ENCODE peak calls at places on chromosomes 16 and 17, in four cellular contexts. O is neuronal stem cell, S is mesendoderm, B is trophoblast cell. X is an unnamed sample.

GRCh38 chr17:48915459-48916282 is 7.5 kb downstream of the UBE2Z start:
- DNase-seq in S (no peak), O (no peak), B (peak; percentile 50), X (no peak)

GRCh38 chr17:1438593-1439083 is 17.4 kb downstream of the CRK start:
- DNase-seq in S (peak; percentile 71), B (peak; percentile 33), O (no peak), X (no peak)

GRCh38 chr17:17738901-17739300 is 57.6 kb downstream of the RAI1 start:
- DNase-seq in S (no peak), B (no peak), O (no peak), X (no peak)

GRCh38 chr17:57027852-57028251 is 49.9 kb downstream of the SCPEP1 start:
- DNase-seq in B (no peak), S (peak; percentile 29), O (no peak), X (no peak)

GRCh38 chr16:6611535-6611934 is 721.1 kb upstream of the RBFOX1 start:
- DNase-seq in S (peak; percentile 60), O (no peak), B (no peak), X (peak; percentile 52)

GRCh38 chr17:47987240-47987835 is 16.4 kb downstream of the CDK5RAP3 start:
- DNase-seq in B (no peak), O (peak; percentile 54), S (peak; percentile 38), X (peak; percentile 65)

GRCh38 chr16:77843412-77843811 is 55.0 kb downstream of the VAT1L start:
- DNase-seq in O (peak; percentile 48), B (no peak), S (no peak), X (no peak)

GRCh38 chr17:77769215-77769614 is 189.3 kb upstream of the TNRC6C start:
- DNase-seq in O (no peak), B (no peak), S (no peak), X (no peak)

GRCh38 chr17:40836020-40836419 is 13.6 kb upstream of the KRT10 start:
- DNase-seq in O (no peak), B (no peak), S (no peak), X (no peak)

GRCh38 chr16:29745853-29746345 is at the start of gene C16orf54:
- DNase-seq in B (no peak), O (no peak), S (no peak), X (no peak)

GRCh38 chr16:77077523-77077922 is 113.5 kb upstream of the MON1B start:
- DNase-seq in S (no peak), O (no peak), B (no peak), X (no peak)

GRCh38 chr17:15262291-15263205 is 2.6 kb downstream of the PMP22 start:
- DNase-seq in O (peak; percentile 40), S (peak; percentile 82), B (peak; percentile 32), X (peak; percentile 89)

GRCh38 chr16:58123896-58124600 is 5.1 kb downstream of the CFAP20 start:
- DNase-seq in B (no peak), S (no peak), O (no peak), X (no peak)

GRCh38 chr17:74769266-74769855 is 6.8 kb downstream of the NAT9 start:
- DNase-seq in B (no peak), S (no peak), O (no peak), X (no peak)

GRCh38 chr16:2451851-2452320 is 8.0 kb upstream of the TEDC2 start:
- DNase-seq in B (no peak), O (no peak), S (no peak), X (no peak)

GRCh38 chr16:56980792-56981724 is 8.3 kb upstream of the NLRC5 start:
- DNase-seq in S (no peak), B (no peak), O (no peak), X (no peak)

GRCh38 chr17:77887464-77888241 is 70.8 kb upstream of the TNRC6C start:
- DNase-seq in O (peak; percentile 56), B (peak; percentile 47), S (peak; percentile 29), X (no peak)

GRCh38 chr16:3878610-3879009 is 1.9 kb downstream of the CREBBP start:
- DNase-seq in S (no peak), O (no peak), B (no peak), X (no peak)

GRCh38 chr16:57620316-57621231 is 7.9 kb upstream of the ADGRG1 start:
- DNase-seq in B (peak; percentile 91), O (no peak), S (peak; percentile 50), X (no peak)

GRCh38 chr17:36546418-36547093 is 1.8 kb downstream of the GGNBP2 start:
- DNase-seq in O (no peak), S (no peak), B (no peak), X (no peak)

GRCh38 chr17:36544049-36544319 is 735 bp upstream of the GGNBP2 start:
- DNase-seq in S (peak; percentile 75), B (peak; percentile 41), O (peak; percentile 15), X (peak; percentile 66)

GRCh38 chr17:36544320-36545092 is at the start of gene GGNBP2:
- DNase-seq in S (peak; percentile 96), O (peak; percentile 91), B (peak; percentile 87), X (peak; percentile 96)

GRCh38 chr17:36545093-36545464 is 360 bp downstream of the GGNBP2 start:
- DNase-seq in O (no peak), S (no peak), B (no peak), X (no peak)

GRCh38 chr17:36545465-36546417 is 1.0 kb downstream of the GGNBP2 start:
- DNase-seq in B (peak; percentile 96), S (peak; percentile 98), O (peak; percentile 98), X (peak; percentile 100)
- H3K18ac ChIP-seq in B (peak overlapping the region; percentile 95), S (peak overlapping the region; percentile 39), O (peak overlapping the region; percentile 99), X (peak overlapping the region; percentile 52)

DNA sequence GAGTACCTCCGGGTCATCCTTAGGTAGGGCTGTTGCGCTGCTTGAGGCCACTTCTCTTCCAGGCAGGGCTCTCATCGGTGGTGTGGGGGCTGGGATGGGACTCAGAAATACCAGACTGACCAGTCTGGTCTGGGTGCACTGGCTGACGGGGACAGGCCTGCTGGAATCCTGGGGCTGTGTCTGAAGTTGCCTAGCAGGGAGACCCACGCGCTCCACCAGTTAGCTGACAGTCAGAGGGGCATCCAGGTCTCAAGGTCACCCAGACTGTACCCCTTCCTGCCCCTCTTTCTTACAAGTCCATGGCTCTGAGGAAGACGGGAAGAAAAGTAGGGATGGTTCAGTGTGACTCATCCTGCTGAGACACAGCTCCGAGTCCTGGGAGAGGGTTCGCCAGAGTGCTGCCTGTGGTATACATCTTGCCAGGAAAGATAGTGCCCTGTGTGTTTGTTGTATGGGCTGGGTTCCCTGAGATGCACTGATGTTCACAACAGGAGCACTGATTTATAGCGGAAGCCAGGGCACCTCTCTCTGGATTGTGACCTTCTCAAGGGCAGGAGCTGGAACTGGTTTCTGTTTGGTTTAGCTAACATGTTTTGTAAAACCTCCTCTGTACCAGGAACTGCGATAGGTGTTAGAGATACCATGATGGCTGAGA is 97.7 kb downstream of the OR1D5 start:
- DNase-seq in B (peak; percentile 81), S (no peak), O (no peak), X (peak; percentile 26)
- H3K18ac ChIP-seq in B (peak overlapping the region; percentile 34), S (no peak overlapping the region), O (peak overlapping the region; percentile 21), X (no peak overlapping the region)

GRCh38 chr16:73064227-73064995 is 16.5 kb upstream of the ZFHX3 start:
- DNase-seq in B (no peak), O (peak; percentile 36), S (peak; percentile 69), X (peak; percentile 69)
- H3K18ac ChIP-seq in B (no peak overlapping the region), O (peak overlapping the region; percentile 46), S (no peak overlapping the region), X (no peak overlapping the region)

DNA sequence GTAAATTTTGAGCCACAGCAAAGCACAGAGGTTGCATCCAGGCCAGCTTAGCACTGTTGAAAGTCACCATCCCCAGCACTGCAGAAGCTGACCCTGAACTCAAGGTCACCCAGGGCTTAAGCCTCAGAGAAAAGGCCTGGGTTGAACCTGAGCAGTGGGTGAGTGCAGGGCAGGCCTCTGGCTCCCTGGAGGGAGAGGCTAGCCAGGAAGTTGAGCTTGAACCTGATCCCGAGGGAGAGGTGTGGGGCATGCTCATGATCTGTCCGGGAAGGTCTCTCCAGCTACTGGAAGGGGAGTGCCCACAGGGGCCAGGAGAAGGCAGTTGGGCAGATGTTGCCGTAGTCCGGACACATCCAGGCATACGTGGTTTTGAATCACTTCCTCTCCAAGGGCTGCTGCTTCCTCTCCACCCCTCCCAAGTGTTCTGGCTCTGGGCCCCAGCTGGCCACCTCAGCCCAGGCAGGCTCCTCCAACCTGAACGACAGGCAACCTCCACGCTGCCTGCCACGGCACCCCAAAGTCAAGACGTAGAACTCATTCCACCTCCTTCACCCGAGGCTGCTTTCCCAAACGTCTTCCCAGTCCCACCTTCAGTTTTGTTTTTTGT is 18.4 kb downstream of the CARHSP1 start:
- DNase-seq in S (no peak), O (no peak), B (no peak), X (peak; percentile 30)
- H3K18ac ChIP-seq in S (no peak overlapping the region), O (no peak overlapping the region), B (no peak overlapping the region), X (no peak overlapping the region)

GRCh38 chr16:66903544-66904427 is 14.9 kb downstream of the CDH16 start:
- DNase-seq in B (no peak), S (no peak), O (no peak), X (no peak)

GRCh38 chr16:66904846-66905632 is 13.6 kb downstream of the CDH16 start:
- DNase-seq in B (no peak), O (no peak), S (no peak), X (no peak)

GRCh38 chr16:66905633-66906539 is 12.8 kb downstream of the CDH16 start:
- DNase-seq in B (no peak), S (peak; percentile 55), O (no peak), X (peak; percentile 80)

GRCh38 chr16:66902648-66903543 is 15.8 kb downstream of the CDH16 start:
- DNase-seq in B (no peak), O (no peak), S (no peak), X (no peak)

GRCh38 chr16:66904428-66904845 is 14.2 kb downstream of the CDH16 start:
- DNase-seq in S (no peak), B (no peak), O (no peak), X (no peak)
- H3K18ac ChIP-seq in S (no peak overlapping the region), B (no peak overlapping the region), O (peak overlapping the region; percentile 9), X (no peak overlapping the region)